ENCODE peak calls at places on chromosomes 13 and 19, in six cellular contexts. S is AG09309, D is nephron progenitor cell, V is GM13977, H is spleen, Z is dorsolateral prefrontal cortex. R is an unnamed sample.

GRCh38 chr19:12733369-12733896 is 1.1 kb downstream of the TRIR start:
- DNase-seq in S (no peak), D (no peak), V (peak; percentile 79), H (no peak), Z (no peak), R (no peak)

GRCh38 chr13:44768233-44768632 is 192.1 kb upstream of the TSC22D1 start:
- DNase-seq in S (no peak), D (no peak), V (peak; percentile 43), H (no peak), Z (no peak), R (no peak)

GRCh38 chr19:30333291-30334065 is 38.7 kb upstream of the ZNF536 start:
- DNase-seq in S (no peak), D (no peak), V (no peak), H (no peak), Z (no peak), R (no peak)

GRCh38 chr19:39745645-39746044 is 7.8 kb upstream of the CLC start:
- DNase-seq in S (no peak), D (no peak), V (no peak), H (no peak), Z (no peak), R (no peak)

GRCh38 chr19:843180-843835 is 2.5 kb downstream of the PRTN3 start:
- DNase-seq in S (no peak), D (peak; percentile 76), V (no peak), H (peak; percentile 86), Z (no peak), R (no peak)

GRCh38 chr19:3440082-3440481 is 40.2 kb downstream of the SMIM24 start:
- DNase-seq in S (no peak), D (no peak), V (peak; percentile 81), H (no peak), Z (no peak), R (no peak)

GRCh38 chr13:105336706-105337582 is 1198.5 kb downstream of the EFNB2 start:
- DNase-seq in S (peak; percentile 14), D (no peak), V (no peak), H (no peak), Z (no peak), R (no peak)

GRCh38 chr13:112983042-112983305 is 14.0 kb downstream of the MCF2L start:
- DNase-seq in S (no peak), D (no peak), V (no peak), H (no peak), Z (no peak), R (no peak)

GRCh38 chr19:10603084-10603872 is 16.2 kb upstream of the AP1M2 start:
- DNase-seq in S (no peak), D (peak; percentile 33), V (peak; percentile 73), H (peak; percentile 94), Z (no peak), R (no peak)

GRCh38 chr19:2777952-2778683 is 5.0 kb downstream of the SGTA start:
- DNase-seq in S (no peak), D (no peak), V (no peak), H (no peak), Z (no peak), R (no peak)

DNA sequence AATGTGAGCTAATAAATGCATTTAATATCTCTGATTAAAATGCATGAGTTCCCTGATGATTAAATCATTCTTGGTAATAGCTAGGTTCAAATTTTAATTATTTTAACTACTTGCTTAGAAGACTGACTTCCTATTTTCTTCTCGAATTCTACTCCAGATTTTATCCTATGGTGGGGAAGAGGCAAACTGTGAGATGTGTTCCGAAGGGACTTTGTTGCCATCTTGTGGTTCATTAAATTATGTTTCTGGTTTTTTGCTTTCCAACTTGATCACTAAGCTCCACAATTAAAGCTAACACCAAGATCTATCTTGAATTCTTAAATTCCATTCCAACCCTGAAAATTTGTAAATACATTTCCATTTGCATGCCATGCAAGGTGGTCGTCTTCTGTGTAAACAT is 538.4 kb upstream of the PCDH20 start:
- DNase-seq in S (no peak), D (no peak), V (no peak), H (no peak), Z (no peak), R (no peak)
- TF ChIP-seq CTCF in S (no peak), D (peak; percentile 47), V (peak; percentile 28), H (no peak), Z (peak; percentile 38), R (no peak)

GRCh38 chr19:43595999-43596841 is at the start of the genes IRGQ and ZNF576:
- DNase-seq in S (peak; percentile 96), D (peak; percentile 100), V (peak; percentile 99), H (peak; percentile 100), Z (peak; percentile 99), R (peak; percentile 99)
- TF ChIP-seq CTCF in S (no peak), D (no peak), V (peak; percentile 12), H (no peak), Z (no peak), R (peak; percentile 3)

GRCh38 chr13:95614641-95615245 is 29.8 kb downstream of the DZIP1 start:
- DNase-seq in S (no peak), D (no peak), V (no peak), H (no peak), Z (no peak), R (no peak)
- TF ChIP-seq CTCF in S (no peak), D (no peak), V (no peak), H (no peak), Z (no peak), R (no peak)

DNA sequence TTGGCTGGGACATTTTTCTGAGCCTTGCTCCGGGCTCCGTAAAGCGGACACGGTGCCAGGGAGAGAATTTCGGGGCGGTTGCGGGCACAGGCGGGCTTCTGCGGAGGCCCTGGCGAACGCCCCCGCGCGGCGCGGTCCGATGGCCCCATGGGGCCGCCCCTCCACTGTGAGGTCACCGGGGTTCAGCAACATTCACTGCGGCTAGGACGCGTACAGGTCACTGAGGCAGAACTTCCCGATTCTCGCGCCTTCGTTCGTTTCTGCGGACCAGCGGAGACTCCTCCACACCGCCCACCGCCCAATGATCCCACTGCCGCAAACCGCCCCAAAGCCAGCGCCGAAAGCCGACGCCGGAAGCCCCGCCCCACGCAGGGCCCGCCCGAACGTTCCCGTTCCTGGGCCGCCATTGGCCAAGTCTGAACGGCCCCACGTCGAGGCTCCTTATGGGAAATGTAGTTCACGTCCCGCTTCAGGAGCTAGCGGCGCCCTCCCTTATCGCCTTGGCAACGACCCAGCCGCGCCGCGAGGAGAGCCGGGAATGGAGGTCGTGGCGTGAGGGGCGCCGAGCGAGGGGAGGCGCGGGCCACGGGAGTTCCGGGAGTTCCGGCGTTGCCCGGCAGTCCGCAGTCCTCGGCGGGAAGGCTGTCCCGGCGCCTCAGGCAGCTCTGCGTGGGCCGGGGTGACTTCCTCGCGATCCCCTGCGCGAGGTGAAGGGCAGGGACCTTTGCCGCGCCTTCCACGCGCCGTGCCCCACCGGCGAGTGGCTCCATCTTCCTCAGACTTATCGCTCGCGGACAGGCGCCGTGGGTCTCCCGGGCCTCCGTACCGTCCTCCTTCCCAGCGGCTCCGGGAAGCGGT is at the start of gene ZNF584:
- DNase-seq in S (peak; percentile 48), D (peak; percentile 98), V (peak; percentile 97), H (peak; percentile 98), Z (peak; percentile 97), R (peak; percentile 83)
- TF ChIP-seq CTCF in S (no peak), D (no peak), V (peak; percentile 21), H (peak; percentile 27), Z (no peak), R (no peak)

GRCh38 chr13:47211106-47211505 is 314.3 kb upstream of the HTR2A start:
- DNase-seq in S (no peak), D (no peak), V (no peak), H (no peak), Z (no peak), R (no peak)
- TF ChIP-seq CTCF in S (no peak), D (no peak), V (no peak), H (no peak), Z (no peak), R (no peak)

GRCh38 chr19:7533925-7534480 is 1.5 kb upstream of the PNPLA6 start:
- DNase-seq in S (peak; percentile 51), D (peak; percentile 80), V (peak; percentile 96), H (peak; percentile 95), Z (peak; percentile 91), R (peak; percentile 60)

GRCh38 chr19:7533281-7533819 is 2.2 kb upstream of the PNPLA6 start:
- DNase-seq in S (no peak), D (no peak), V (no peak), H (peak; percentile 84), Z (peak; percentile 78), R (peak; percentile 41)

GRCh38 chr19:7535035-7535992 is at the start of gene PNPLA6:
- DNase-seq in S (peak; percentile 73), D (peak; percentile 96), V (peak; percentile 98), H (peak; percentile 98), Z (peak; percentile 98), R (peak; percentile 82)

GRCh38 chr19:7535993-7536685 is 622 bp downstream of the PNPLA6 start:
- DNase-seq in S (no peak), D (no peak), V (no peak), H (no peak), Z (no peak), R (no peak)

DNA sequence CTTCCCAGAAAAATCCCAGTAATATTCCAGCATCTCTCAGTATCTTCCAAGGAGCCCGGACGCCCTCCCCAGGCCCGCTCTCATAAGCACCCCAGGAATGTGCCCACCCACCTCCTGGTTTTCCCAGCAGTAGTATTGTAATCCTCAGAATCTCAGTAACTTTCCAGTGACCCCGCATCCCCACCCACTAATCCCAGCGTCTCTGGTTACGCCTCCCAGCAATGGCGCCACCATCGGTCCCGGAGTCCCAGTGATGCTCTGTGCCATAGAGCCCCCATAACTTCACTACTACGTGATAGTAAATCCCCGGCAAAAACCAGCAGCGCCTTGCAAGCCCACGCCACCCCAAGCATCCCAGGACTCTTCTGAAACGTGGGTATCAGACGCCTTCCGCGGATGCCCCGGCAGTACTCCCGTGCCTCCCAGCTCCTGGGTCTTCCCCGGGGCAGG is 961 bp upstream of the PNPLA6 start:
- DNase-seq in S (peak; percentile 64), D (peak; percentile 58), V (peak; percentile 79), H (no peak), Z (peak; percentile 90), R (peak; percentile 70)
- TF ChIP-seq CTCF in S (peak; percentile 48), D (no peak), V (no peak), H (no peak), Z (no peak), R (peak; percentile 37)

DNA sequence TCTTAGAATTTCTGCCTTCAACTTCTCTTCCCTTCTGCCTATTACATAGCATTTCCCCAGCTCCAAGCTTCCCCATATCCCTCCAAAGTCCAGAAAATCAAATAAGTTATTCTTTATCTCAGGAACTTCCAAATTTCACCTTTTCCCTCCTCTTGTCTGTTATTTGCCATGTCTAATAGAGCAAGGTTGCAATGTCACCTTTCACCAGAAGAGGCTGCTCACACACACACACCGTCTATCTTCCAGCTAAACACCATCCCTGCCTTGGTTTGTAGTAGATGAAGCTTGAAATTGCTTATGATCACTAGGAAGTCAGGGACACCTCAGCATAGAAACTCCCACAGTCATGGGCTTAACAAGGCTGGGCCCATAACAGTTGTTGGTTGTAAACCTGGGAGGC is 48.4 kb downstream of the ZNRF4 start:
- DNase-seq in S (no peak), D (no peak), V (no peak), H (no peak), Z (no peak), R (no peak)
- TF ChIP-seq CTCF in S (peak; percentile 18), D (no peak), V (peak; percentile 13), H (no peak), Z (no peak), R (no peak)